ENCODE peak calls at places on chromosomes 11 and 22, in five cellular contexts. G, B, H, R and T are unnamed samples.

GRCh38 chr11:125941606-125942275 is 4.1 kb upstream of the VSIG10L2 start:
- DNase-seq in R (peak; percentile 50), B (peak; percentile 75), H (no peak), G (peak; percentile 76), T (peak; percentile 73)

GRCh38 chr11:71182791-71183556 is 69.4 kb downstream of the SHANK2 start:
- DNase-seq in G (no peak), H (no peak), B (no peak), R (no peak), T (no peak)

GRCh38 chr11:842370-843002 is at the start of the genes POLR2L and TSPAN4:
- DNase-seq in H (peak; percentile 92), G (peak; percentile 96), B (peak; percentile 94), R (peak; percentile 84), T (peak; percentile 84)

GRCh38 chr11:116513278-116513823 is 259.4 kb downstream of the BUD13 start:
- DNase-seq in R (no peak), H (no peak), B (no peak), G (no peak), T (no peak)

GRCh38 chr22:27299181-27300085 is 502.1 kb downstream of the MN1 start:
- DNase-seq in R (no peak), G (no peak), B (no peak), H (no peak), T (no peak)

GRCh38 chr11:94088906-94089305 is 39.7 kb upstream of the PANX1 start:
- DNase-seq in H (no peak), R (no peak), B (no peak), G (no peak), T (no peak)

GRCh38 chr22:50002791-50003190 is 9.8 kb downstream of the IL17REL start:
- DNase-seq in G (peak; percentile 37), B (no peak), H (no peak), R (no peak), T (no peak)

GRCh38 chr22:36233796-36234195 is 5.5 kb downstream of the APOL2 start:
- DNase-seq in H (no peak), G (no peak), B (no peak), R (no peak), T (no peak)

GRCh38 chr11:128505449-128506058 is 81.8 kb downstream of the ETS1 start:
- DNase-seq in G (no peak), R (no peak), B (no peak), H (no peak), T (no peak)

GRCh38 chr22:37179126-37179470 is 8.9 kb downstream of the C1QTNF6 start:
- DNase-seq in R (no peak), H (no peak), G (peak; percentile 36), B (no peak), T (no peak)

GRCh38 chr11:29171350-29171950 is 845.4 kb downstream of the KCNA4 start:
- DNase-seq in H (no peak), G (no peak), R (no peak), B (no peak), T (no peak)

GRCh38 chr11:17991799-17992433 is 20.9 kb downstream of the SERGEF start:
- DNase-seq in B (peak; percentile 69), H (no peak), G (no peak), R (peak; percentile 35), T (peak; percentile 53)

GRCh38 chr11:122186439-122187080 is 70.5 kb upstream of the BLID start:
- DNase-seq in R (no peak), B (no peak), H (no peak), G (no peak), T (no peak)

GRCh38 chr11:115525600-115526006 is 21.4 kb upstream of the CADM1 start:
- DNase-seq in R (no peak), H (no peak), G (no peak), B (no peak), T (no peak)

GRCh38 chr11:17603056-17603825 is 56.2 kb downstream of the OTOG start:
- DNase-seq in H (peak; percentile 7), G (no peak), B (no peak), R (no peak), T (no peak)

GRCh38 chr11:73271936-73272679 is at the start of gene P2RY6:
- DNase-seq in H (no peak), B (no peak), G (peak; percentile 67), R (no peak), T (no peak)

GRCh38 chr11:8025816-8026215 is 38.7 kb downstream of the EIF3F start:
- DNase-seq in H (no peak), B (no peak), G (no peak), R (no peak), T (no peak)
- TF ChIP-seq CTCF in H (no peak), B (no peak), G (no peak), R (no peak), T (no peak)

GRCh38 chr11:22430286-22430685 is 92.1 kb downstream of the SLC17A6 start:
- DNase-seq in H (no peak), B (no peak), R (no peak), G (no peak), T (no peak)

GRCh38 chr11:22432331-22433065 is 94.3 kb downstream of the SLC17A6 start:
- DNase-seq in B (peak; percentile 15), G (no peak), R (peak; percentile 35), H (no peak), T (peak; percentile 75)

GRCh38 chr11:22431074-22431473 is 92.9 kb downstream of the SLC17A6 start:
- DNase-seq in B (no peak), H (no peak), R (no peak), G (no peak), T (no peak)

DNA sequence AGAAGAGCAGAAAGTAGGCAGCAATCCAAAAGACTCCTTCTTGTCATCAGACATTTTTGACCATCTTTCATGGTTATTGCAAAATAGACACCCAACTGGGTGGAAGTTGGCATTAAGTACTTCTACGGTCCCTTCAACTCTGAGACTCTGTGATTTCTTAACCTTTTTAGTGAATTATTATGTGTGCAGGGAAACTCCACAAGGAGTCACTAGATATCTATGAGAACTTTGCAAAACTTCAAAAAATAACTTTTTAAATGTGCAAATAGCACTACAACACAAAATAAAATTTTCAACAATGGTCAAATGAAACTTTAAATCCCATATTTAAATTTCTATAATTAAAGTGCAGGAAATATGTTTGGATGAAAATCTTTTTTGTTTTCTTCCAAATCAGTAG is 88.7 kb downstream of the SLC17A6 start:
- DNase-seq in B (no peak), R (no peak), G (no peak), H (no peak), T (no peak)
- TF ChIP-seq CTCF in B (no peak), R (no peak), G (no peak), H (no peak), T (no peak)

GRCh38 chr22:17751596-17751995 is 22.7 kb downstream of the BID start:
- DNase-seq in G (no peak), H (no peak), R (no peak), B (no peak), T (no peak)

GRCh38 chr22:17744430-17744829 is 29.8 kb downstream of the BID start:
- DNase-seq in B (no peak), R (no peak), H (no peak), G (no peak), T (no peak)

GRCh38 chr22:17746916-17747315 is 27.4 kb downstream of the BID start:
- DNase-seq in H (no peak), G (no peak), R (no peak), B (no peak), T (no peak)

GRCh38 chr22:17749605-17750395 is 24.5 kb downstream of the BID start:
- DNase-seq in H (no peak), R (no peak), G (peak; percentile 51), B (no peak), T (no peak)

DNA sequence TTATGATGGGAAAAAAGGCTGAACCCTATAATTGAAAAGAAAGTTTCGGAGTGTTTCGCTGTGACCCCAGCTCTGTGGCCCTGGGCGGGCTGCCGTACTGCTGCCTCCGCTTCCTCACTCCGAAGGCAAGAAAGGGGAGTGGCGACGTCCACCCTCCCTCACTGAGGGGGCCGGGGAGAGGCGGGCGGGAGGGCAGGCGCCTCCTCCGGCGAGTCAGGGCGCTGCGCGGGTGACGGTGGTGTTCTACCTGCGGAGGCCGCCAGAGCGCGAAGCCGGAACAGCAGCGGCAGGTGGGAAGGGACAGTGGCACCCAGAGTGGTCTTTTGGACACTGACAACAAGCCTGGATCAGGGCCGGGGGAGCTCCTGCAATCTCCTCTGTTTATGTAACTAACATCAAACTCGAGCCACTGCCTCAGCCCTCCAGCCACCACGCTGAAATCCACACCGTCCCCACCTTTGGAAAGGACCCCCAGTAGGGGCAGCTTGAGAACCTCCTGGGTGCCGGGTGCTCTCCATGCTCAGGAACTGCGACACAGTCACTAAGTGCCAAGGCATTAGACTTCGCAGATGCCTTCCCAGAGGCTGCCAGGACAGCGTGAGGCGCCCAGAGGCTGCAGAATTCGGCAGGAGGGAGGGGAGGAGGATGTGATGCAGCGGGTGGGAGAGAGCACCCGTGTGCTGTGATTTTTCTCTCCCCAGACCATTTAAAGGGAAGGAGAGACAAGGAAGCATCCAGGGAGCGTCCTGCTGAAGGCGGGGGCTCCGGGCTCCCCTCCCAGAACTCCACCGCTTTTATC is 25.5 kb downstream of the BID start:
- DNase-seq in B (no peak), R (peak; percentile 8), G (no peak), H (no peak), T (peak; percentile 64)
- TF ChIP-seq CTCF in B (no peak), R (peak; percentile 44), G (no peak), H (no peak), T (peak; percentile 48)

GRCh38 chr11:100817620-100818019 is 130.5 kb downstream of the ARHGAP42 start:
- DNase-seq in R (no peak), B (no peak), G (no peak), H (no peak), T (no peak)
- TF ChIP-seq CTCF in R (no peak), B (no peak), G (no peak), H (no peak), T (no peak)

DNA sequence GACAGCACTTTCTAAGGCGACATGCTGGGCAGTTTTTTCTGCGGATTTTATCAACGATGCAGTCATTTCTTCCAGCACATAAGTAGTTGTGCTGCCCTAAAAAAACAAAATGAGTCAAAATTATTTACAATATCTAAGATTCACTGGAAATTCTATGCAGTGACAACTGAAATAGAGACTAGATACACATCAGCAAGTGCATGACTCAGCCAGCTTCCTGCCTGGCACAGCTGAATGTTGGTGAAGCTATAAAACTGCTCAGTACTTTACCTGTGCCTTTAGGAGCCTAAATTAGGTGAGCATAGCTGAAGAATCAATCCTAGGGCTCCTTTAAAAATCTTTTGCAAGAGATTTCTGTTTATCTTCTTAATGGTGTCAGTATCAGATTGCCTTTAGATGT is 37.8 kb downstream of the PGR start:
- DNase-seq in B (no peak), G (no peak), R (no peak), H (no peak), T (no peak)
- TF ChIP-seq CTCF in B (no peak), G (no peak), R (no peak), H (no peak), T (no peak)

DNA sequence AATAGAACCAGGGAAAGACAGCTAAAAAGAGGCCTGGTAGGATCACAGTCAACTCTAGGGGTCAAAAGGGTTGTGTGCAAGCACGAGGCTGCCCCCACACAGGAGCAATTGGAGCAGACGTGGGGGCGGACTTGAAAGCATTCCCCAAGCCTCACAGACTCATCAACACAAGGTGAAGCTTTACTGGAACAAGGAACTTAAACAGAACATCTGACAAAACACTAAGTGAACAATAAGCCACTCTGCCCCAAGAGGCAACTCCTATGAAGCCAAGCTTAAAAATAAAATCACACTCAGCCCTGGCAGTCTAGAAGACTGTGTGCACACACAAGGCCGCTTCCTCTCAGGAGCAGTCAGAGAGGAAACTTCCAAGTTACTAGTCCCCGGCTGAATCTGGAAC is 32.2 kb upstream of the TEAD1 start:
- DNase-seq in R (no peak), G (no peak), B (no peak), H (no peak), T (no peak)
- TF ChIP-seq CTCF in R (no peak), G (no peak), B (no peak), H (no peak), T (no peak)